ENCODE peak calls at places on chromosomes 2 and 18, in ten cellular contexts. One of them, this sample, is unnamed.

GRCh38 chr2:49286726-49287125 is 132.4 kb upstream of the FSHR start:
- DNase-seq in body of pancreas: no peak
- DNase-seq in neural crest cell: no peak
- DNase-seq in fibroblast of villous mesenchyme: no peak
- DNase-seq in colonic mucosa: no peak
- DNase-seq in AG09319: no peak
- DNase-seq in tibial nerve: no peak
- DNase-seq in progenitor cell of endocrine pancreas: no peak
- DNase-seq in endodermal cell: no peak
- DNase-seq in AG09309: no peak
- DNase-seq in this sample: no peak

GRCh38 chr2:214484239-214484638 is 73.4 kb downstream of the VWC2L start:
- DNase-seq in body of pancreas: no peak
- DNase-seq in neural crest cell: no peak
- DNase-seq in fibroblast of villous mesenchyme: no peak
- DNase-seq in colonic mucosa: no peak
- DNase-seq in AG09319: no peak
- DNase-seq in tibial nerve: no peak
- DNase-seq in progenitor cell of endocrine pancreas: no peak
- DNase-seq in endodermal cell: no peak
- DNase-seq in AG09309: no peak
- DNase-seq in this sample: no peak

GRCh38 chr18:9380101-9380500 is 45.5 kb downstream of the TWSG1 start:
- DNase-seq in body of pancreas: no peak
- DNase-seq in neural crest cell: no peak
- DNase-seq in fibroblast of villous mesenchyme: peak
- DNase-seq in colonic mucosa: no peak
- DNase-seq in AG09319: peak
- DNase-seq in tibial nerve: no peak
- DNase-seq in progenitor cell of endocrine pancreas: no peak
- DNase-seq in endodermal cell: no peak
- DNase-seq in AG09309: peak
- DNase-seq in this sample: no peak

GRCh38 chr2:37589298-37589697 is 82.1 kb downstream of the CDC42EP3 start:
- DNase-seq in body of pancreas: no peak
- DNase-seq in neural crest cell: no peak
- DNase-seq in fibroblast of villous mesenchyme: no peak
- DNase-seq in colonic mucosa: no peak
- DNase-seq in AG09319: no peak
- DNase-seq in tibial nerve: no peak
- DNase-seq in progenitor cell of endocrine pancreas: no peak
- DNase-seq in endodermal cell: no peak
- DNase-seq in AG09309: no peak
- DNase-seq in this sample: no peak

GRCh38 chr2:236180831-236181453 is 12.8 kb upstream of the GBX2 start:
- DNase-seq in body of pancreas: peak
- DNase-seq in neural crest cell: peak
- DNase-seq in fibroblast of villous mesenchyme: peak
- DNase-seq in colonic mucosa: peak
- DNase-seq in AG09319: no peak
- DNase-seq in tibial nerve: peak
- DNase-seq in progenitor cell of endocrine pancreas: no peak
- DNase-seq in endodermal cell: peak
- DNase-seq in AG09309: peak
- DNase-seq in this sample: no peak

GRCh38 chr18:63422862-63423304 is 607 bp upstream of the VPS4B start:
- DNase-seq in body of pancreas: no peak
- DNase-seq in neural crest cell: no peak
- DNase-seq in fibroblast of villous mesenchyme: no peak
- DNase-seq in colonic mucosa: no peak
- DNase-seq in AG09319: no peak
- DNase-seq in tibial nerve: no peak
- DNase-seq in progenitor cell of endocrine pancreas: no peak
- DNase-seq in endodermal cell: no peak
- DNase-seq in AG09309: no peak
- DNase-seq in this sample: no peak

GRCh38 chr2:238784671-238785527 is 63.0 kb upstream of the TWIST2 start:
- DNase-seq in body of pancreas: peak
- DNase-seq in neural crest cell: peak
- DNase-seq in fibroblast of villous mesenchyme: peak
- DNase-seq in colonic mucosa: peak
- DNase-seq in AG09319: peak
- DNase-seq in tibial nerve: peak
- DNase-seq in progenitor cell of endocrine pancreas: peak
- DNase-seq in endodermal cell: peak
- DNase-seq in AG09309: peak
- DNase-seq in this sample: no peak

GRCh38 chr2:13682878-13683277 is 949.6 kb upstream of the LRATD1 start:
- DNase-seq in body of pancreas: peak
- DNase-seq in neural crest cell: no peak
- DNase-seq in fibroblast of villous mesenchyme: peak
- DNase-seq in colonic mucosa: no peak
- DNase-seq in AG09319: no peak
- DNase-seq in tibial nerve: no peak
- DNase-seq in progenitor cell of endocrine pancreas: no peak
- DNase-seq in endodermal cell: no peak
- DNase-seq in AG09309: no peak
- DNase-seq in this sample: no peak

GRCh38 chr2:213013979-213014378 is 137.4 kb downstream of the IKZF2 start:
- DNase-seq in body of pancreas: no peak
- DNase-seq in neural crest cell: no peak
- DNase-seq in fibroblast of villous mesenchyme: no peak
- DNase-seq in colonic mucosa: no peak
- DNase-seq in AG09319: no peak
- DNase-seq in tibial nerve: no peak
- DNase-seq in progenitor cell of endocrine pancreas: no peak
- DNase-seq in endodermal cell: no peak
- DNase-seq in AG09309: no peak
- DNase-seq in this sample: no peak

GRCh38 chr2:68255736-68256450 is 3.6 kb upstream of the PPP3R1 start:
- DNase-seq in body of pancreas: no peak
- DNase-seq in neural crest cell: no peak
- DNase-seq in fibroblast of villous mesenchyme: no peak
- DNase-seq in colonic mucosa: no peak
- DNase-seq in AG09319: peak
- DNase-seq in tibial nerve: no peak
- DNase-seq in progenitor cell of endocrine pancreas: no peak
- DNase-seq in endodermal cell: no peak
- DNase-seq in AG09309: no peak
- DNase-seq in this sample: no peak

GRCh38 chr2:112679484-112679883 is 33.7 kb downstream of the SLC20A1 start:
- DNase-seq in body of pancreas: no peak
- DNase-seq in neural crest cell: no peak
- DNase-seq in fibroblast of villous mesenchyme: no peak
- DNase-seq in colonic mucosa: no peak
- DNase-seq in AG09319: no peak
- DNase-seq in tibial nerve: no peak
- DNase-seq in progenitor cell of endocrine pancreas: no peak
- DNase-seq in endodermal cell: no peak
- DNase-seq in AG09309: no peak
- DNase-seq in this sample: no peak

GRCh38 chr2:10537522-10538195 is 89.5 kb upstream of the ODC1 start:
- DNase-seq in body of pancreas: no peak
- DNase-seq in neural crest cell: no peak
- DNase-seq in fibroblast of villous mesenchyme: no peak
- DNase-seq in colonic mucosa: no peak
- DNase-seq in AG09319: no peak
- DNase-seq in tibial nerve: no peak
- DNase-seq in progenitor cell of endocrine pancreas: no peak
- DNase-seq in endodermal cell: peak
- DNase-seq in AG09309: no peak
- DNase-seq in this sample: no peak

GRCh38 chr2:60652822-60653315 is 99.4 kb upstream of the BCL11A start:
- DNase-seq in body of pancreas: no peak
- DNase-seq in neural crest cell: no peak
- DNase-seq in fibroblast of villous mesenchyme: no peak
- DNase-seq in colonic mucosa: no peak
- DNase-seq in AG09319: no peak
- DNase-seq in tibial nerve: no peak
- DNase-seq in progenitor cell of endocrine pancreas: no peak
- DNase-seq in endodermal cell: no peak
- DNase-seq in AG09309: no peak
- DNase-seq in this sample: no peak

GRCh38 chr2:237708491-237708890 is 81.1 kb downstream of the LRRFIP1 start:
- DNase-seq in body of pancreas: no peak
- DNase-seq in neural crest cell: no peak
- DNase-seq in fibroblast of villous mesenchyme: no peak
- DNase-seq in colonic mucosa: no peak
- DNase-seq in AG09319: no peak
- DNase-seq in tibial nerve: no peak
- DNase-seq in progenitor cell of endocrine pancreas: no peak
- DNase-seq in endodermal cell: no peak
- DNase-seq in AG09309: no peak
- DNase-seq in this sample: no peak

GRCh38 chr18:31243740-31244512 is 74.0 kb upstream of the DSG1 start:
- DNase-seq in body of pancreas: no peak
- DNase-seq in neural crest cell: no peak
- DNase-seq in fibroblast of villous mesenchyme: no peak
- DNase-seq in colonic mucosa: peak
- DNase-seq in AG09319: no peak
- DNase-seq in tibial nerve: no peak
- DNase-seq in progenitor cell of endocrine pancreas: no peak
- DNase-seq in endodermal cell: no peak
- DNase-seq in AG09309: no peak
- DNase-seq in this sample: no peak

GRCh38 chr18:67846422-67847098 is 330.0 kb upstream of the DSEL start:
- DNase-seq in body of pancreas: no peak
- DNase-seq in neural crest cell: no peak
- DNase-seq in fibroblast of villous mesenchyme: no peak
- DNase-seq in colonic mucosa: no peak
- DNase-seq in AG09319: no peak
- DNase-seq in tibial nerve: no peak
- DNase-seq in progenitor cell of endocrine pancreas: no peak
- DNase-seq in endodermal cell: no peak
- DNase-seq in AG09309: no peak
- DNase-seq in this sample: no peak

GRCh38 chr18:67845035-67845434 is 328.5 kb upstream of the DSEL start:
- DNase-seq in body of pancreas: no peak
- DNase-seq in neural crest cell: no peak
- DNase-seq in fibroblast of villous mesenchyme: no peak
- DNase-seq in colonic mucosa: no peak
- DNase-seq in AG09319: no peak
- DNase-seq in tibial nerve: no peak
- DNase-seq in progenitor cell of endocrine pancreas: no peak
- DNase-seq in endodermal cell: no peak
- DNase-seq in AG09309: no peak
- DNase-seq in this sample: no peak
- TF ChIP-seq CTCF in body of pancreas: no peak
- TF ChIP-seq CTCF in neural crest cell: peak
- TF ChIP-seq CTCF in fibroblast of villous mesenchyme: peak
- TF ChIP-seq CTCF in colonic mucosa: no peak
- TF ChIP-seq CTCF in AG09319: no peak
- TF ChIP-seq CTCF in tibial nerve: no peak
- TF ChIP-seq CTCF in progenitor cell of endocrine pancreas: no peak
- TF ChIP-seq CTCF in endodermal cell: peak
- TF ChIP-seq CTCF in AG09309: peak
- TF ChIP-seq CTCF in this sample: no peak

GRCh38 chr2:57437077-57437476 is 609.5 kb upstream of the VRK2 start:
- DNase-seq in body of pancreas: no peak
- DNase-seq in neural crest cell: no peak
- DNase-seq in fibroblast of villous mesenchyme: no peak
- DNase-seq in colonic mucosa: no peak
- DNase-seq in AG09319: no peak
- DNase-seq in tibial nerve: no peak
- DNase-seq in progenitor cell of endocrine pancreas: no peak
- DNase-seq in endodermal cell: no peak
- DNase-seq in AG09309: no peak
- DNase-seq in this sample: no peak
- TF ChIP-seq CTCF in body of pancreas: no peak
- TF ChIP-seq CTCF in neural crest cell: no peak
- TF ChIP-seq CTCF in fibroblast of villous mesenchyme: no peak
- TF ChIP-seq CTCF in colonic mucosa: no peak
- TF ChIP-seq CTCF in AG09319: no peak
- TF ChIP-seq CTCF in tibial nerve: no peak
- TF ChIP-seq CTCF in progenitor cell of endocrine pancreas: no peak
- TF ChIP-seq CTCF in endodermal cell: no peak
- TF ChIP-seq CTCF in AG09309: no peak
- TF ChIP-seq CTCF in this sample: no peak

DNA sequence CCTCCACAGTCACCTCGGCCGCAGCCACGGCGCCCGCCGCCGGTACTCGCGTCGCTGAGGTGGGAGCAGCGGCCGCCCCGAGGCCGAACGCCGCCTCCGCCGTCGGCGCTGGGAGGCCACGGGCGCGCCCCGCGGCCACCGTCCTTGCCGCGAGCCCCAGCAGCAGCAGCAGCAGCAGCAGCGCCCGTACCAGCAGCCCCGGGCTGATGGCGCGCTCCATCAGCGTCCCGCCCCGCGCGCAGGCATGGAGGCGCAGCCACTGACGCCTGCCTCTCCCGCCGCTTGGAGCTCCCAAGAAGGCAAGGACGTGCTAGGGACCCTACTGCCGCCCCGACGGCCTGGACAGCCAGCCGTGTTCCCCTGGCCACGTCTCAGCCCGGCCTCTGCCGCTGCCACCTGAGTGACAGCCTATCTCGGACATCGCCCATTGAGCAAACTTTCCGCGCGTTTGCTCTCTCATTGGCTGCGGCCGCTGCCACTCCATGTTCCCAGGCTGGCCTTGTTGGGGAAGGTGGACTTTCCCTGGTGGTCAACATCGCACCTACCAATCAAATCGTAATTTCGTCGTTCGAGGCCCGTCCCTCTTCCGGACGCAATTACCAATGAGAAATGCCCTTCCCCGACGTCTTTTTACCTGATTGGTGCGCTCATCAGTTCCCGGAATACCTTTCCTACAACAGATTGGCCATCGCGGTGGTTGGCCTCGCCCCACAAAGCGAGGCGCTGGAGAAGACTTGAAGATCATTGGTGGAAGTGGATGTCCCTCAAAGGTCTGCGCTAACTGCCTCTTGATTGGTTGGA is at the start of gene EIF2AK3:
- DNase-seq in body of pancreas: peak
- DNase-seq in neural crest cell: peak
- DNase-seq in fibroblast of villous mesenchyme: peak
- DNase-seq in colonic mucosa: peak
- DNase-seq in AG09319: peak
- DNase-seq in tibial nerve: peak
- DNase-seq in progenitor cell of endocrine pancreas: peak
- DNase-seq in endodermal cell: peak
- DNase-seq in AG09309: peak
- DNase-seq in this sample: peak
- TF ChIP-seq CTCF in body of pancreas: peak
- TF ChIP-seq CTCF in neural crest cell: peak
- TF ChIP-seq CTCF in fibroblast of villous mesenchyme: no peak
- TF ChIP-seq CTCF in colonic mucosa: no peak
- TF ChIP-seq CTCF in AG09319: no peak
- TF ChIP-seq CTCF in tibial nerve: peak
- TF ChIP-seq CTCF in progenitor cell of endocrine pancreas: no peak
- TF ChIP-seq CTCF in endodermal cell: no peak
- TF ChIP-seq CTCF in AG09309: no peak
- TF ChIP-seq CTCF in this sample: no peak

DNA sequence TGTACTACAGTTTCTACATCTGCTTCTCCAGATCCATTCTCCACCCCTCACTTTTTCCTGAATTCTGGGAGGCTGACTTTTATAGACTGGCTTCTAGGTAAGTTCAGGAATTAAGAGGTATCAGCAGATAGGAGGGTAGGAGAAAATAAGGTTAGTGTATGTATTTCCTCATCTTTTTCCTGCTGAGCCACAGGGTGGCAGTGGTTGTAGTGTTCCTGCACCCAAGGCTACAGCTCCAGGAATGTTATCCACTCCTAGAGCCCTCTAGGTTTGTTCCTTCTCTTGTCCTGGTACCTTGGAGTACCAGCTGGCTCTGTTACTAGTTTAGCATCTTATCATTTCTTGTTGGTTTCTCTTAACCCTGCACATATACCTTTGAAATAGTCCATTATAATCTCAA is 40.7 kb upstream of the C2orf66 start:
- DNase-seq in body of pancreas: no peak
- DNase-seq in neural crest cell: no peak
- DNase-seq in fibroblast of villous mesenchyme: peak
- DNase-seq in colonic mucosa: peak
- DNase-seq in AG09319: no peak
- DNase-seq in tibial nerve: no peak
- DNase-seq in progenitor cell of endocrine pancreas: no peak
- DNase-seq in endodermal cell: peak
- DNase-seq in AG09309: peak
- DNase-seq in this sample: no peak
- TF ChIP-seq CTCF in body of pancreas: peak
- TF ChIP-seq CTCF in neural crest cell: peak
- TF ChIP-seq CTCF in fibroblast of villous mesenchyme: peak
- TF ChIP-seq CTCF in colonic mucosa: peak
- TF ChIP-seq CTCF in AG09319: peak
- TF ChIP-seq CTCF in tibial nerve: peak
- TF ChIP-seq CTCF in progenitor cell of endocrine pancreas: peak
- TF ChIP-seq CTCF in endodermal cell: peak
- TF ChIP-seq CTCF in AG09309: peak
- TF ChIP-seq CTCF in this sample: no peak

This sample was measured in activated B cell treated with CpG ODN at 0.5 μM for 24 hours.